ENCODE peak calls at places on chromosomes 13 and 19, in seven cellular contexts. One of them, this sample, is unnamed.

GRCh38 chr19:21483589-21484170 is 21.7 kb upstream of the ZNF429 start:
- DNase-seq in AG10803: peak
- DNase-seq in coronary artery: no peak
- DNase-seq in lower leg skin: no peak
- DNase-seq in ovary: peak
- DNase-seq in cardiac muscle cell: peak
- DNase-seq in nephron progenitor cell: peak
- DNase-seq in this sample: peak

GRCh38 chr19:36140289-36141038 is 598 bp downstream of the CAPNS1 start:
- DNase-seq in coronary artery: no peak
- DNase-seq in ovary: peak
- DNase-seq in lower leg skin: no peak
- DNase-seq in cardiac muscle cell: peak
- DNase-seq in nephron progenitor cell: peak
- DNase-seq in AG10803: peak
- DNase-seq in this sample: no peak

GRCh38 chr19:4585556-4585955 is 26.1 kb upstream of the SEMA6B start:
- DNase-seq in cardiac muscle cell: no peak
- DNase-seq in AG10803: no peak
- DNase-seq in nephron progenitor cell: no peak
- DNase-seq in coronary artery: no peak
- DNase-seq in ovary: no peak
- DNase-seq in lower leg skin: no peak
- DNase-seq in this sample: no peak

GRCh38 chr19:51550848-51551672 is 19.6 kb upstream of the SIGLEC6 start:
- DNase-seq in ovary: no peak
- DNase-seq in nephron progenitor cell: no peak
- DNase-seq in cardiac muscle cell: no peak
- DNase-seq in lower leg skin: no peak
- DNase-seq in coronary artery: no peak
- DNase-seq in AG10803: no peak
- DNase-seq in this sample: no peak

GRCh38 chr13:85631801-85632200 is 167.4 kb downstream of the SLITRK6 start:
- DNase-seq in cardiac muscle cell: no peak
- DNase-seq in AG10803: no peak
- DNase-seq in nephron progenitor cell: no peak
- DNase-seq in lower leg skin: no peak
- DNase-seq in coronary artery: no peak
- DNase-seq in ovary: no peak
- DNase-seq in this sample: no peak

GRCh38 chr13:19818223-19818842 is 35.6 kb upstream of the PSPC1 start:
- DNase-seq in nephron progenitor cell: peak
- DNase-seq in ovary: peak
- DNase-seq in lower leg skin: no peak
- DNase-seq in coronary artery: no peak
- DNase-seq in cardiac muscle cell: peak
- DNase-seq in AG10803: no peak
- DNase-seq in this sample: no peak

GRCh38 chr19:1261863-1262686 is 7.1 kb upstream of the CIRBP start:
- DNase-seq in ovary: peak
- DNase-seq in lower leg skin: no peak
- DNase-seq in coronary artery: peak
- DNase-seq in nephron progenitor cell: no peak
- DNase-seq in AG10803: peak
- DNase-seq in cardiac muscle cell: peak
- DNase-seq in this sample: no peak

GRCh38 chr13:50691682-50692263 is 151.7 kb downstream of the DLEU7 start:
- DNase-seq in AG10803: no peak
- DNase-seq in coronary artery: no peak
- DNase-seq in lower leg skin: no peak
- DNase-seq in ovary: no peak
- DNase-seq in nephron progenitor cell: no peak
- DNase-seq in cardiac muscle cell: no peak
- DNase-seq in this sample: no peak

DNA sequence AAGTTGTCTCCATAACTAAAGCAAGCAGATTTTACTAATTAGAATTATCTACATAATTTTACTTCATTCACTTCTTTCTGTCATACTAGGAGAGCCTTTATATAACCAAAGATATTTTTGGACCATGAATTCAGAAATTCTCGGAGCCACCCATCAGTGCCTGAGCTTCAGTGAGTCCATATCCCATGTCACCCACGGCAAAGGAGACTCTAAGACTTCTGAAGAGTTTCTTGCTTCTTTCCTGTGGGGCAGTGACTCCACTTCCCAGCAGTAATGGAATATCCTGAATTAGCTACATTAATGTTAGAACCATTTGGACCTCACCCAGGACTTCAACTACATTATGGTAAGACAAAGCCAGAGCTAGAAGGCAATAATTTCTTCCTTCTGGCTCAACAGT is 8.2 kb downstream of the STARD13 start:
- DNase-seq in nephron progenitor cell: no peak
- DNase-seq in ovary: no peak
- DNase-seq in cardiac muscle cell: no peak
- DNase-seq in lower leg skin: no peak
- DNase-seq in AG10803: no peak
- DNase-seq in coronary artery: no peak
- DNase-seq in this sample: no peak
- TF ChIP-seq CTCF in nephron progenitor cell: no peak
- TF ChIP-seq CTCF in ovary: no peak
- TF ChIP-seq CTCF in cardiac muscle cell: no peak
- TF ChIP-seq CTCF in lower leg skin: no peak
- TF ChIP-seq CTCF in AG10803: no peak
- TF ChIP-seq CTCF in coronary artery: no peak
- TF ChIP-seq CTCF in this sample: no peak

DNA sequence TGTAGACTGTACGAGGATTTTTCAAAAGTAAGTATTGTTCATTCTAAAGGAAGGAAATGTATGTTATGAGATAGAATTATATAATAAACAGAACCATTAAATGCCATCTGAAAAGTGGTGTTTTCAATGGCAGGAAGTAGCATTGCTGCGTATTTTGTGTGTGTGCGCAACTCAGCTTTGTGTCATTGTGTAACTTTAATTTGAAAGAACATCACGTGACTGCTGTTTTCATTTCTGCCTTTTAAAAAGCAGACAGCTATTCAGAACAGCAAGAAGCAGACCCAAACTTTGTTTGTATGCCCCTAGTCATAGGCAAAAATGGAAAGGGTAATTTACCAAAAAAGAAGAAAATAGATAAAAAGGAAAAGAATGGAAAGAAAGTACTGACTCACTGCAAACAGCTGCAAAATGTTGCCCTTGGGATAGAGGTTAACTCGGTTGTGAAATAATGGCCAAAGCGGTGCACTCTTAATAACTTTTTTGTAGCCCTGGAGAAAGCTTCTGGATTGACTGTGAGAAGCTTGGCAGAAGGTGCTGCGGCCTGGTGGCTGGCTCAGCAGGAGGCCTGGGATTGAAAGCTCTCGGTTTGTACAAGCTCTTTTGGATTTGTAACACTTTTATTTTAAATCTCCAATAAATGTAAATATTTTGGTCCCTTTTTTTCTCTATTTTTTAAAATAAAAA is 97.3 kb downstream of the GGACT start:
- DNase-seq in coronary artery: no peak
- DNase-seq in lower leg skin: no peak
- DNase-seq in ovary: peak
- DNase-seq in AG10803: peak
- DNase-seq in nephron progenitor cell: no peak
- DNase-seq in cardiac muscle cell: peak
- DNase-seq in this sample: no peak
- TF ChIP-seq CTCF in coronary artery: no peak
- TF ChIP-seq CTCF in lower leg skin: no peak
- TF ChIP-seq CTCF in ovary: peak
- TF ChIP-seq CTCF in AG10803: no peak
- TF ChIP-seq CTCF in nephron progenitor cell: no peak
- TF ChIP-seq CTCF in cardiac muscle cell: peak
- TF ChIP-seq CTCF in this sample: no peak

GRCh38 chr19:47186337-47187022 is 44.5 kb downstream of the BBC3 start:
- DNase-seq in AG10803: no peak
- DNase-seq in coronary artery: no peak
- DNase-seq in lower leg skin: no peak
- DNase-seq in cardiac muscle cell: no peak
- DNase-seq in nephron progenitor cell: no peak
- DNase-seq in ovary: no peak
- DNase-seq in this sample: no peak
- TF ChIP-seq CTCF in AG10803: no peak
- TF ChIP-seq CTCF in coronary artery: no peak
- TF ChIP-seq CTCF in lower leg skin: no peak
- TF ChIP-seq CTCF in cardiac muscle cell: no peak
- TF ChIP-seq CTCF in nephron progenitor cell: no peak
- TF ChIP-seq CTCF in ovary: no peak
- TF ChIP-seq CTCF in this sample: no peak

GRCh38 chr13:98252931-98253470 is 75.9 kb upstream of the RNF113B start:
- DNase-seq in coronary artery: peak
- DNase-seq in cardiac muscle cell: peak
- DNase-seq in ovary: no peak
- DNase-seq in nephron progenitor cell: no peak
- DNase-seq in AG10803: peak
- DNase-seq in lower leg skin: no peak
- DNase-seq in this sample: no peak

GRCh38 chr13:98258226-98258625 is 81.2 kb upstream of the RNF113B start:
- DNase-seq in lower leg skin: no peak
- DNase-seq in ovary: no peak
- DNase-seq in AG10803: no peak
- DNase-seq in nephron progenitor cell: no peak
- DNase-seq in coronary artery: no peak
- DNase-seq in cardiac muscle cell: no peak
- DNase-seq in this sample: no peak

GRCh38 chr13:98254541-98254940 is 77.5 kb upstream of the RNF113B start:
- DNase-seq in coronary artery: peak
- DNase-seq in nephron progenitor cell: no peak
- DNase-seq in AG10803: peak
- DNase-seq in lower leg skin: no peak
- DNase-seq in cardiac muscle cell: no peak
- DNase-seq in ovary: no peak
- DNase-seq in this sample: no peak

GRCh38 chr13:98251708-98252107 is 74.6 kb upstream of the RNF113B start:
- DNase-seq in ovary: no peak
- DNase-seq in cardiac muscle cell: no peak
- DNase-seq in nephron progenitor cell: no peak
- DNase-seq in AG10803: no peak
- DNase-seq in coronary artery: no peak
- DNase-seq in lower leg skin: no peak
- DNase-seq in this sample: no peak

GRCh38 chr13:98253526-98253925 is 76.5 kb upstream of the RNF113B start:
- DNase-seq in AG10803: peak
- DNase-seq in cardiac muscle cell: no peak
- DNase-seq in ovary: no peak
- DNase-seq in nephron progenitor cell: no peak
- DNase-seq in coronary artery: peak
- DNase-seq in lower leg skin: no peak
- DNase-seq in this sample: no peak
- TF ChIP-seq CTCF in AG10803: no peak
- TF ChIP-seq CTCF in cardiac muscle cell: no peak
- TF ChIP-seq CTCF in ovary: no peak
- TF ChIP-seq CTCF in nephron progenitor cell: no peak
- TF ChIP-seq CTCF in coronary artery: no peak
- TF ChIP-seq CTCF in lower leg skin: no peak
- TF ChIP-seq CTCF in this sample: no peak